ENCODE peak calls at places on chromosome 11, in seven cellular contexts. One of them, this sample, is unnamed.

GRCh38 chr11:63839508-63840355 is 822 bp downstream of the MARK2 start:
- DNase-seq in activated T-cell treated with anti-CD3 and anti-CD28 coated beads, Interleukin-2, amount 50 U/mL, for 24 hours: peak; percentile 47
- DNase-seq in AG04449: no peak
- DNase-seq in brain microvascular endothelial cell: no peak
- DNase-seq in T-helper 1 cell: no peak
- DNase-seq in activated T-helper 9 cell treated with anti-CD3 and anti-CD28 coated beads, Interleukin-2, amount 50 U/mL, for 16 hours: no peak
- DNase-seq in amygdala: peak; percentile 17
- DNase-seq in this sample: no peak

GRCh38 chr11:47152953-47153950 is 23.4 kb downstream of the ARFGAP2 start:
- DNase-seq in activated T-cell treated with anti-CD3 and anti-CD28 coated beads, Interleukin-2, amount 50 U/mL, for 24 hours: peak; percentile 75
- DNase-seq in AG04449: no peak
- DNase-seq in brain microvascular endothelial cell: peak; percentile 75
- DNase-seq in T-helper 1 cell: peak; percentile 26
- DNase-seq in activated T-helper 9 cell treated with anti-CD3 and anti-CD28 coated beads, Interleukin-2, amount 50 U/mL, for 16 hours: peak; percentile 25
- DNase-seq in amygdala: peak; percentile 60
- DNase-seq in this sample: peak; percentile 49

GRCh38 chr11:69510471-69511357 is 29.3 kb downstream of the LINC01488 start:
- DNase-seq in activated T-cell treated with anti-CD3 and anti-CD28 coated beads, Interleukin-2, amount 50 U/mL, for 24 hours: no peak
- DNase-seq in AG04449: peak; percentile 12
- DNase-seq in brain microvascular endothelial cell: peak; percentile 44
- DNase-seq in T-helper 1 cell: no peak
- DNase-seq in activated T-helper 9 cell treated with anti-CD3 and anti-CD28 coated beads, Interleukin-2, amount 50 U/mL, for 16 hours: no peak
- DNase-seq in amygdala: no peak
- DNase-seq in this sample: no peak

GRCh38 chr11:79332017-79332416 is 108.8 kb downstream of the TENM4 start:
- DNase-seq in activated T-cell treated with anti-CD3 and anti-CD28 coated beads, Interleukin-2, amount 50 U/mL, for 24 hours: no peak
- DNase-seq in AG04449: no peak
- DNase-seq in brain microvascular endothelial cell: no peak
- DNase-seq in T-helper 1 cell: no peak
- DNase-seq in activated T-helper 9 cell treated with anti-CD3 and anti-CD28 coated beads, Interleukin-2, amount 50 U/mL, for 16 hours: no peak
- DNase-seq in amygdala: no peak
- DNase-seq in this sample: no peak

GRCh38 chr11:130827697-130828377 is 88.4 kb downstream of the SNX19 start:
- DNase-seq in activated T-cell treated with anti-CD3 and anti-CD28 coated beads, Interleukin-2, amount 50 U/mL, for 24 hours: no peak
- DNase-seq in AG04449: no peak
- DNase-seq in brain microvascular endothelial cell: peak; percentile 85
- DNase-seq in T-helper 1 cell: no peak
- DNase-seq in activated T-helper 9 cell treated with anti-CD3 and anti-CD28 coated beads, Interleukin-2, amount 50 U/mL, for 16 hours: no peak
- DNase-seq in amygdala: no peak
- DNase-seq in this sample: peak; percentile 84

GRCh38 chr11:8715501-8715900 is 32.9 kb downstream of the RPL27A start:
- DNase-seq in activated T-cell treated with anti-CD3 and anti-CD28 coated beads, Interleukin-2, amount 50 U/mL, for 24 hours: no peak
- DNase-seq in AG04449: no peak
- DNase-seq in brain microvascular endothelial cell: no peak
- DNase-seq in T-helper 1 cell: no peak
- DNase-seq in activated T-helper 9 cell treated with anti-CD3 and anti-CD28 coated beads, Interleukin-2, amount 50 U/mL, for 16 hours: no peak
- DNase-seq in amygdala: no peak
- DNase-seq in this sample: no peak

GRCh38 chr11:125123947-125124633 is 12.7 kb upstream of the TMEM218 start:
- DNase-seq in activated T-cell treated with anti-CD3 and anti-CD28 coated beads, Interleukin-2, amount 50 U/mL, for 24 hours: peak; percentile 48
- DNase-seq in AG04449: no peak
- DNase-seq in brain microvascular endothelial cell: peak; percentile 35
- DNase-seq in T-helper 1 cell: no peak
- DNase-seq in activated T-helper 9 cell treated with anti-CD3 and anti-CD28 coated beads, Interleukin-2, amount 50 U/mL, for 16 hours: peak; percentile 12
- DNase-seq in amygdala: peak; percentile 18
- DNase-seq in this sample: peak; percentile 90

GRCh38 chr11:12175694-12176241 is 65.4 kb downstream of the MICAL2 start:
- DNase-seq in activated T-cell treated with anti-CD3 and anti-CD28 coated beads, Interleukin-2, amount 50 U/mL, for 24 hours: peak; percentile 55
- DNase-seq in AG04449: peak; percentile 89
- DNase-seq in brain microvascular endothelial cell: peak; percentile 93
- DNase-seq in T-helper 1 cell: no peak
- DNase-seq in activated T-helper 9 cell treated with anti-CD3 and anti-CD28 coated beads, Interleukin-2, amount 50 U/mL, for 16 hours: no peak
- DNase-seq in amygdala: no peak
- DNase-seq in this sample: peak; percentile 60

GRCh38 chr11:115257286-115258077 is 246.7 kb downstream of the CADM1 start:
- DNase-seq in activated T-cell treated with anti-CD3 and anti-CD28 coated beads, Interleukin-2, amount 50 U/mL, for 24 hours: no peak
- DNase-seq in AG04449: no peak
- DNase-seq in brain microvascular endothelial cell: no peak
- DNase-seq in T-helper 1 cell: no peak
- DNase-seq in activated T-helper 9 cell treated with anti-CD3 and anti-CD28 coated beads, Interleukin-2, amount 50 U/mL, for 16 hours: no peak
- DNase-seq in amygdala: no peak
- DNase-seq in this sample: peak; percentile 98

GRCh38 chr11:127247261-127247660 is 246.7 kb upstream of the KIRREL3 start:
- DNase-seq in activated T-cell treated with anti-CD3 and anti-CD28 coated beads, Interleukin-2, amount 50 U/mL, for 24 hours: no peak
- DNase-seq in AG04449: no peak
- DNase-seq in brain microvascular endothelial cell: no peak
- DNase-seq in T-helper 1 cell: no peak
- DNase-seq in activated T-helper 9 cell treated with anti-CD3 and anti-CD28 coated beads, Interleukin-2, amount 50 U/mL, for 16 hours: no peak
- DNase-seq in amygdala: no peak
- DNase-seq in this sample: no peak

GRCh38 chr11:29263971-29264682 is 752.7 kb downstream of the KCNA4 start:
- DNase-seq in activated T-cell treated with anti-CD3 and anti-CD28 coated beads, Interleukin-2, amount 50 U/mL, for 24 hours: no peak
- DNase-seq in AG04449: no peak
- DNase-seq in brain microvascular endothelial cell: no peak
- DNase-seq in T-helper 1 cell: no peak
- DNase-seq in activated T-helper 9 cell treated with anti-CD3 and anti-CD28 coated beads, Interleukin-2, amount 50 U/mL, for 16 hours: no peak
- DNase-seq in amygdala: no peak
- DNase-seq in this sample: no peak

GRCh38 chr11:7904910-7905309 is 26.2 kb downstream of the OR10A6 start:
- DNase-seq in activated T-cell treated with anti-CD3 and anti-CD28 coated beads, Interleukin-2, amount 50 U/mL, for 24 hours: no peak
- DNase-seq in AG04449: no peak
- DNase-seq in brain microvascular endothelial cell: peak; percentile 14
- DNase-seq in T-helper 1 cell: no peak
- DNase-seq in activated T-helper 9 cell treated with anti-CD3 and anti-CD28 coated beads, Interleukin-2, amount 50 U/mL, for 16 hours: no peak
- DNase-seq in amygdala: no peak
- DNase-seq in this sample: no peak

GRCh38 chr11:2175659-2176058 is 4.0 kb upstream of the TH start:
- DNase-seq in activated T-cell treated with anti-CD3 and anti-CD28 coated beads, Interleukin-2, amount 50 U/mL, for 24 hours: no peak
- DNase-seq in AG04449: peak; percentile 28
- DNase-seq in brain microvascular endothelial cell: no peak
- DNase-seq in T-helper 1 cell: no peak
- DNase-seq in activated T-helper 9 cell treated with anti-CD3 and anti-CD28 coated beads, Interleukin-2, amount 50 U/mL, for 16 hours: no peak
- DNase-seq in amygdala: no peak
- DNase-seq in this sample: no peak

GRCh38 chr11:47766363-47767227 is 546 bp downstream of the FNBP4 start:
- DNase-seq in activated T-cell treated with anti-CD3 and anti-CD28 coated beads, Interleukin-2, amount 50 U/mL, for 24 hours: peak; percentile 85
- DNase-seq in AG04449: no peak
- DNase-seq in brain microvascular endothelial cell: peak; percentile 48
- DNase-seq in T-helper 1 cell: peak; percentile 68
- DNase-seq in activated T-helper 9 cell treated with anti-CD3 and anti-CD28 coated beads, Interleukin-2, amount 50 U/mL, for 16 hours: peak; percentile 72
- DNase-seq in amygdala: peak; percentile 51
- DNase-seq in this sample: peak; percentile 73

GRCh38 chr11:575324-575995 is 810 bp upstream of the PHRF1 start:
- DNase-seq in activated T-cell treated with anti-CD3 and anti-CD28 coated beads, Interleukin-2, amount 50 U/mL, for 24 hours: no peak
- DNase-seq in AG04449: no peak
- DNase-seq in brain microvascular endothelial cell: no peak
- DNase-seq in T-helper 1 cell: no peak
- DNase-seq in activated T-helper 9 cell treated with anti-CD3 and anti-CD28 coated beads, Interleukin-2, amount 50 U/mL, for 16 hours: no peak
- DNase-seq in amygdala: no peak
- DNase-seq in this sample: no peak

GRCh38 chr11:35746356-35747153 is 84.0 kb downstream of the TRIM44 start:
- DNase-seq in activated T-cell treated with anti-CD3 and anti-CD28 coated beads, Interleukin-2, amount 50 U/mL, for 24 hours: no peak
- DNase-seq in AG04449: peak; percentile 24
- DNase-seq in brain microvascular endothelial cell: no peak
- DNase-seq in T-helper 1 cell: no peak
- DNase-seq in activated T-helper 9 cell treated with anti-CD3 and anti-CD28 coated beads, Interleukin-2, amount 50 U/mL, for 16 hours: no peak
- DNase-seq in amygdala: no peak
- DNase-seq in this sample: no peak

GRCh38 chr11:106398396-106399074 is 321.1 kb downstream of the AASDHPPT start:
- DNase-seq in activated T-cell treated with anti-CD3 and anti-CD28 coated beads, Interleukin-2, amount 50 U/mL, for 24 hours: no peak
- DNase-seq in AG04449: no peak
- DNase-seq in brain microvascular endothelial cell: peak; percentile 48
- DNase-seq in T-helper 1 cell: no peak
- DNase-seq in activated T-helper 9 cell treated with anti-CD3 and anti-CD28 coated beads, Interleukin-2, amount 50 U/mL, for 16 hours: no peak
- DNase-seq in amygdala: no peak
- DNase-seq in this sample: no peak

GRCh38 chr11:103043826-103044688 is 47.9 kb downstream of the DCUN1D5 start:
- DNase-seq in activated T-cell treated with anti-CD3 and anti-CD28 coated beads, Interleukin-2, amount 50 U/mL, for 24 hours: no peak
- DNase-seq in AG04449: no peak
- DNase-seq in brain microvascular endothelial cell: no peak
- DNase-seq in T-helper 1 cell: no peak
- DNase-seq in activated T-helper 9 cell treated with anti-CD3 and anti-CD28 coated beads, Interleukin-2, amount 50 U/mL, for 16 hours: no peak
- DNase-seq in amygdala: no peak
- DNase-seq in this sample: no peak

GRCh38 chr11:122023614-122024250 is 92.3 kb downstream of the BLID start:
- DNase-seq in activated T-cell treated with anti-CD3 and anti-CD28 coated beads, Interleukin-2, amount 50 U/mL, for 24 hours: no peak
- DNase-seq in AG04449: no peak
- DNase-seq in brain microvascular endothelial cell: no peak
- DNase-seq in T-helper 1 cell: no peak
- DNase-seq in activated T-helper 9 cell treated with anti-CD3 and anti-CD28 coated beads, Interleukin-2, amount 50 U/mL, for 16 hours: no peak
- DNase-seq in amygdala: no peak
- DNase-seq in this sample: peak; percentile 7

GRCh38 chr11:63462126-63462525 is 28.8 kb downstream of the PLAAT5 start:
- DNase-seq in activated T-cell treated with anti-CD3 and anti-CD28 coated beads, Interleukin-2, amount 50 U/mL, for 24 hours: no peak
- DNase-seq in AG04449: no peak
- DNase-seq in brain microvascular endothelial cell: no peak
- DNase-seq in T-helper 1 cell: no peak
- DNase-seq in activated T-helper 9 cell treated with anti-CD3 and anti-CD28 coated beads, Interleukin-2, amount 50 U/mL, for 16 hours: no peak
- DNase-seq in amygdala: no peak
- DNase-seq in this sample: no peak

GRCh38 chr11:134026655-134027343 is 42.1 kb upstream of the JAM3 start:
- DNase-seq in activated T-cell treated with anti-CD3 and anti-CD28 coated beads, Interleukin-2, amount 50 U/mL, for 24 hours: no peak
- DNase-seq in AG04449: no peak
- DNase-seq in brain microvascular endothelial cell: no peak
- DNase-seq in T-helper 1 cell: no peak
- DNase-seq in activated T-helper 9 cell treated with anti-CD3 and anti-CD28 coated beads, Interleukin-2, amount 50 U/mL, for 16 hours: no peak
- DNase-seq in amygdala: no peak
- DNase-seq in this sample: no peak

GRCh38 chr11:75240381-75241035 is at the start of gene TPBGL:
- DNase-seq in activated T-cell treated with anti-CD3 and anti-CD28 coated beads, Interleukin-2, amount 50 U/mL, for 24 hours: no peak
- DNase-seq in AG04449: no peak
- DNase-seq in brain microvascular endothelial cell: no peak
- DNase-seq in T-helper 1 cell: no peak
- DNase-seq in activated T-helper 9 cell treated with anti-CD3 and anti-CD28 coated beads, Interleukin-2, amount 50 U/mL, for 16 hours: peak; percentile 15
- DNase-seq in amygdala: no peak
- DNase-seq in this sample: no peak

GRCh38 chr11:34416088-34416487 is 22.6 kb upstream of the CAT start:
- DNase-seq in activated T-cell treated with anti-CD3 and anti-CD28 coated beads, Interleukin-2, amount 50 U/mL, for 24 hours: no peak
- DNase-seq in AG04449: no peak
- DNase-seq in brain microvascular endothelial cell: no peak
- DNase-seq in T-helper 1 cell: no peak
- DNase-seq in activated T-helper 9 cell treated with anti-CD3 and anti-CD28 coated beads, Interleukin-2, amount 50 U/mL, for 16 hours: no peak
- DNase-seq in amygdala: no peak
- DNase-seq in this sample: no peak

GRCh38 chr11:115672412-115672811 is 168.2 kb upstream of the CADM1 start:
- DNase-seq in activated T-cell treated with anti-CD3 and anti-CD28 coated beads, Interleukin-2, amount 50 U/mL, for 24 hours: no peak
- DNase-seq in AG04449: no peak
- DNase-seq in brain microvascular endothelial cell: no peak
- DNase-seq in T-helper 1 cell: no peak
- DNase-seq in activated T-helper 9 cell treated with anti-CD3 and anti-CD28 coated beads, Interleukin-2, amount 50 U/mL, for 16 hours: no peak
- DNase-seq in amygdala: no peak
- DNase-seq in this sample: no peak

GRCh38 chr11:504994-505344 is 2.1 kb downstream of the RNH1 start:
- DNase-seq in activated T-cell treated with anti-CD3 and anti-CD28 coated beads, Interleukin-2, amount 50 U/mL, for 24 hours: no peak
- DNase-seq in AG04449: no peak
- DNase-seq in brain microvascular endothelial cell: no peak
- DNase-seq in T-helper 1 cell: no peak
- DNase-seq in activated T-helper 9 cell treated with anti-CD3 and anti-CD28 coated beads, Interleukin-2, amount 50 U/mL, for 16 hours: no peak
- DNase-seq in amygdala: no peak
- DNase-seq in this sample: no peak

GRCh38 chr11:102260241-102260640 is 57.0 kb upstream of the BIRC3 start:
- DNase-seq in activated T-cell treated with anti-CD3 and anti-CD28 coated beads, Interleukin-2, amount 50 U/mL, for 24 hours: no peak
- DNase-seq in AG04449: no peak
- DNase-seq in brain microvascular endothelial cell: no peak
- DNase-seq in T-helper 1 cell: no peak
- DNase-seq in activated T-helper 9 cell treated with anti-CD3 and anti-CD28 coated beads, Interleukin-2, amount 50 U/mL, for 16 hours: no peak
- DNase-seq in amygdala: no peak
- DNase-seq in this sample: no peak

GRCh38 chr11:65716774-65717405 is 3.7 kb downstream of the RNASEH2C start:
- DNase-seq in activated T-cell treated with anti-CD3 and anti-CD28 coated beads, Interleukin-2, amount 50 U/mL, for 24 hours: no peak
- DNase-seq in AG04449: no peak
- DNase-seq in brain microvascular endothelial cell: no peak
- DNase-seq in T-helper 1 cell: no peak
- DNase-seq in activated T-helper 9 cell treated with anti-CD3 and anti-CD28 coated beads, Interleukin-2, amount 50 U/mL, for 16 hours: no peak
- DNase-seq in amygdala: no peak
- DNase-seq in this sample: no peak

GRCh38 chr11:121671276-121672168 is 218.8 kb upstream of the SORL1-AS1 start:
- DNase-seq in activated T-cell treated with anti-CD3 and anti-CD28 coated beads, Interleukin-2, amount 50 U/mL, for 24 hours: no peak
- DNase-seq in AG04449: no peak
- DNase-seq in brain microvascular endothelial cell: no peak
- DNase-seq in T-helper 1 cell: no peak
- DNase-seq in activated T-helper 9 cell treated with anti-CD3 and anti-CD28 coated beads, Interleukin-2, amount 50 U/mL, for 16 hours: no peak
- DNase-seq in amygdala: no peak
- DNase-seq in this sample: no peak

GRCh38 chr11:74417379-74417804 is 19.2 kb upstream of the PGM2L1 start:
- DNase-seq in activated T-cell treated with anti-CD3 and anti-CD28 coated beads, Interleukin-2, amount 50 U/mL, for 24 hours: no peak
- DNase-seq in AG04449: no peak
- DNase-seq in brain microvascular endothelial cell: no peak
- DNase-seq in T-helper 1 cell: no peak
- DNase-seq in activated T-helper 9 cell treated with anti-CD3 and anti-CD28 coated beads, Interleukin-2, amount 50 U/mL, for 16 hours: no peak
- DNase-seq in amygdala: no peak
- DNase-seq in this sample: no peak

This sample was measured in MM.1S.